ENCODE peak calls at places on chromosomes 2 and 18, in four cellular contexts. N is colonic mucosa, Y is psoas muscle, Q is kidney. P is an unnamed sample.

GRCh38 chr2:216497808-216498366 is 757 bp upstream of the RPL37A start:
- DNase-seq in N (no peak), Y (no peak), Q (no peak), P (peak; percentile 27)

GRCh38 chr2:231331533-231331932 is 64.0 kb upstream of the B3GNT7 start:
- DNase-seq in Y (no peak), N (no peak), Q (peak; percentile 18), P (no peak)

GRCh38 chr2:26924731-26925099 is 45.7 kb upstream of the MAPRE3 start:
- DNase-seq in Q (no peak), Y (no peak), N (no peak), P (no peak)

GRCh38 chr18:48845174-48845573 is 105.6 kb downstream of the SMAD7 start:
- DNase-seq in Q (no peak), Y (peak; percentile 4), N (no peak), P (no peak)

GRCh38 chr2:9663008-9663879 is 32.4 kb upstream of the YWHAQ start:
- DNase-seq in N (no peak), Q (no peak), Y (no peak), P (no peak)

GRCh38 chr18:78789850-78790249 is 189.8 kb upstream of the SALL3 start:
- DNase-seq in N (no peak), Y (no peak), Q (no peak), P (no peak)

GRCh38 chr2:18603867-18604572 is 14.7 kb upstream of the NT5C1B start:
- DNase-seq in Q (no peak), N (no peak), Y (no peak), P (no peak)

GRCh38 chr18:9993846-9994660 is 80.2 kb downstream of the VAPA start:
- DNase-seq in N (peak; percentile 6), Y (no peak), Q (no peak), P (no peak)

GRCh38 chr2:233711312-233712008 is 1.2 kb upstream of the UGT1A5 start:
- DNase-seq in Q (peak; percentile 91), Y (peak; percentile 75), N (peak; percentile 88), P (peak; percentile 90)

GRCh38 chr2:154452906-154453493 is 245.5 kb upstream of the KCNJ3 start:
- DNase-seq in Y (no peak), Q (no peak), N (no peak), P (no peak)

GRCh38 chr2:29014331-29014730 is 33.2 kb downstream of the TOGARAM2 start:
- DNase-seq in Y (peak; percentile 83), N (no peak), Q (no peak), P (no peak)

GRCh38 chr18:10035306-10035991 is 121.6 kb downstream of the VAPA start:
- DNase-seq in Q (peak; percentile 80), N (no peak), Y (no peak), P (no peak)

GRCh38 chr2:68272246-68272987 is 20.1 kb upstream of the PPP3R1 start:
- DNase-seq in Y (no peak), N (no peak), Q (no peak), P (no peak)

GRCh38 chr2:99066075-99066557 is 75.4 kb upstream of the C2orf15 start:
- DNase-seq in Y (no peak), N (no peak), Q (no peak), P (no peak)

GRCh38 chr2:122736279-122736678 is 980.8 kb downstream of the TSN start:
- DNase-seq in Y (no peak), Q (no peak), N (peak; percentile 59), P (peak; percentile 65)

GRCh38 chr2:1767939-1768691 is 23.8 kb upstream of the PXDN start:
- DNase-seq in Q (peak; percentile 41), Y (no peak), N (no peak), P (no peak)

GRCh38 chr2:648476-649424 is 28.5 kb downstream of the TMEM18 start:
- DNase-seq in Y (no peak), Q (no peak), N (no peak), P (no peak)

GRCh38 chr2:152617464-152618187 is 99.6 kb downstream of the PRPF40A start:
- DNase-seq in Y (no peak), N (no peak), Q (no peak), P (no peak)

GRCh38 chr2:19885791-19886190 is 16.0 kb downstream of the TTC32 start:
- DNase-seq in Y (no peak), N (no peak), Q (no peak), P (no peak)

GRCh38 chr2:121902616-121903015 is 147.2 kb downstream of the TSN start:
- DNase-seq in Q (no peak), Y (no peak), N (no peak), P (no peak)

GRCh38 chr2:237345891-237346640 is 67.9 kb downstream of the COL6A3 start:
- DNase-seq in N (no peak), Y (no peak), Q (no peak), P (no peak)

GRCh38 chr2:164538250-164538866 is 82.9 kb downstream of the GRB14 start:
- DNase-seq in N (no peak), Q (no peak), Y (no peak), P (no peak)

GRCh38 chr2:175004980-175005832 is at the start of gene CHN1:
- DNase-seq in N (peak; percentile 73), Q (peak; percentile 88), Y (peak; percentile 80), P (peak; percentile 54)

GRCh38 chr2:42829556-42830510 is 37.5 kb upstream of the HAAO start:
- DNase-seq in N (no peak), Y (no peak), Q (no peak), P (no peak)

GRCh38 chr2:146927080-146927714 is 917.6 kb upstream of the ACVR2A start:
- DNase-seq in Y (peak; percentile 66), Q (peak; percentile 76), N (peak; percentile 40), P (peak; percentile 54)

GRCh38 chr2:152950125-152950524 is 231.7 kb downstream of the ARL6IP6 start:
- DNase-seq in Q (no peak), N (no peak), Y (no peak), P (peak; percentile 4)

GRCh38 chr2:9909106-9909505 is 42.4 kb upstream of the GRHL1 start:
- DNase-seq in N (no peak), Q (no peak), Y (no peak), P (no peak)

GRCh38 chr2:208250401-208250800 is 4.5 kb downstream of the IDH1 start:
- DNase-seq in N (no peak), Q (no peak), Y (no peak), P (no peak)

GRCh38 chr2:241870611-241871537 is 1.3 kb downstream of the RTP5 start:
- DNase-seq in Q (peak; percentile 66), N (no peak), Y (peak; percentile 51), P (no peak)

GRCh38 chr2:233457356-233457755 is 103.1 kb downstream of the DGKD start:
- DNase-seq in Y (peak; percentile 30), Q (peak; percentile 19), N (no peak), P (peak; percentile 22)

GRCh38 chr2:204645018-204645775 is 99.9 kb downstream of the PARD3B start:
- DNase-seq in Q (no peak), N (no peak), Y (no peak), P (no peak)

GRCh38 chr18:34990571-34990970 is 50.6 kb upstream of the MAPRE2 start:
- DNase-seq in Q (no peak), N (no peak), Y (peak; percentile 60), P (no peak)

GRCh38 chr2:16391986-16392385 is 273.6 kb downstream of the CYRIA start:
- DNase-seq in Y (no peak), Q (no peak), N (no peak), P (no peak)

GRCh38 chr2:20050712-20051517 is 513 bp downstream of the LAPTM4A start:
- DNase-seq in Y (peak; percentile 67), N (peak; percentile 77), Q (peak; percentile 70), P (peak; percentile 69)

GRCh38 chr2:119826370-119826961 is 66.7 kb downstream of the PTPN4 start:
- DNase-seq in Q (no peak), Y (no peak), N (no peak), P (peak; percentile 46)

GRCh38 chr2:109160714-109161440 is 31.9 kb downstream of the SH3RF3 start:
- DNase-seq in Y (no peak), N (no peak), Q (no peak), P (no peak)

GRCh38 chr2:109166811-109167210 is 37.8 kb downstream of the SH3RF3 start:
- DNase-seq in Q (no peak), N (no peak), Y (no peak), P (no peak)

GRCh38 chr2:109159096-109159495 is 30.1 kb downstream of the SH3RF3 start:
- DNase-seq in Q (no peak), Y (no peak), N (no peak), P (no peak)

GRCh38 chr2:109164739-109165221 is 35.8 kb downstream of the SH3RF3 start:
- DNase-seq in Q (no peak), Y (no peak), N (no peak), P (no peak)

GRCh38 chr2:109162999-109163398 is 34.0 kb downstream of the SH3RF3 start:
- DNase-seq in N (no peak), Y (peak; percentile 82), Q (no peak), P (no peak)
- TF ChIP-seq CTCF in N (no peak), Y (no peak), Q (no peak), P (no peak)

DNA sequence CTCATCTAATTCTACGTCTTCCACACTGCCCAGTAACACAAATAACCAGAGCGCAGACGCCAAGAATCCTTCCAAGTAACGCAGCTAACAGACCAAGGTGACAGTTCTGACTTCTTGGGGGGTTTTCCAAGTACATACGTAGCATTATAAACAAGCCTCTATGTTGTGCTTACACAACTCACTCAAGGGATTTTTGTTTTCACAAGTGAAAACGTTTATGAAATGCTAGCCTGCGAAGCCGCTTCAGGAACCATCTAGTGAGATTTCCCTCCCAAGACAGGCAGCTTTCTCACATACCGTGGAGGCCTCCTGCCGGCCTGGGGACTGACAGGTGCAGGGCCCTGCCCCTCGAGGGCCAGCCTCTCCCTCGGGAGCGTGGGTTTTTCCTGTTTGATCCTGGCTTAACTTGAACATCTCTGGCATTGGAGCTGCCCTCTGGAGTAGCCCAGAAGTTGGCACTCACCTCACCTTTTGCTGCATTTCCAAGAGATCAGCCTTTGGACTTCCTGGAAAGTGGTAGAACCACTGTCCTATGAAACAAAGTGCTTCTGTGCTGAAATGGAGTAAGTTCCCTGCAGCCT is 151.1 kb downstream of the MBP start:
- DNase-seq in N (peak; percentile 70), Y (no peak), Q (no peak), P (peak; percentile 63)
- TF ChIP-seq CTCF in N (no peak), Y (no peak), Q (no peak), P (no peak)

GRCh38 chr18:30271716-30272115 is 770.8 kb downstream of the DSC3 start:
- DNase-seq in Y (no peak), N (no peak), Q (no peak), P (no peak)
- TF ChIP-seq CTCF in Y (no peak), N (no peak), Q (no peak), P (no peak)

GRCh38 chr2:158456309-158457066 is at the start of the genes CCDC148 and PKP4:
- DNase-seq in Y (peak; percentile 91), Q (peak; percentile 97), N (peak; percentile 90), P (peak; percentile 89)
- TF ChIP-seq CTCF in Y (no peak), Q (no peak), N (no peak), P (no peak)

GRCh38 chr2:173397539-173397938 is 42.9 kb downstream of the CDCA7 start:
- DNase-seq in Y (no peak), N (no peak), Q (no peak), P (no peak)
- TF ChIP-seq CTCF in Y (no peak), N (peak; percentile 16), Q (no peak), P (no peak)